ENCODE peak calls at places on chromosomes 2 and 18, in ten cellular contexts. J is HCT116, O is transverse colon, G is AG04449, L is body of pancreas, F is fibroblast of mammary gland, H is MM.1S, U is endothelial cell, D is HFFc6, C is IMR-90. B is an unnamed sample.

GRCh38 chr18:5288517-5288935 is 7.0 kb downstream of the ZBTB14 start:
- DNase-seq in F (no peak), H (no peak), L (no peak), U (no peak), C (no peak), G (no peak), D (no peak), J (no peak), O (no peak), B (no peak)

GRCh38 chr2:169479257-169480078 is at the start of gene BBS5:
- DNase-seq in H (peak), D (peak), J (peak), O (peak), C (peak), U (peak), L (peak), F (peak), G (peak), B (peak)

GRCh38 chr18:23935804-23936203 is 78.8 kb upstream of the TTC39C start:
- DNase-seq in H (no peak), O (peak), U (no peak), F (no peak), C (no peak), D (no peak), L (no peak), J (no peak), G (no peak), B (no peak)

GRCh38 chr2:96353606-96354095 is 18.1 kb downstream of the NCAPH start:
- DNase-seq in O (no peak), H (no peak), D (no peak), G (no peak), C (no peak), J (no peak), L (no peak), U (no peak), F (peak), B (no peak)

GRCh38 chr18:64134044-64134757 is 14.7 kb downstream of the LINC00305 start:
- DNase-seq in U (no peak), F (no peak), G (no peak), J (no peak), L (no peak), C (no peak), O (no peak), D (no peak), H (no peak), B (no peak)

GRCh38 chr2:218435003-218435982 is 16.4 kb downstream of the VIL1 start:
- DNase-seq in G (no peak), J (no peak), O (peak), D (no peak), C (peak), L (no peak), F (no peak), U (no peak), H (no peak), B (no peak)

GRCh38 chr2:204264746-204265145 is 280.5 kb upstream of the PARD3B start:
- DNase-seq in U (no peak), O (no peak), D (no peak), G (no peak), F (no peak), H (peak), C (no peak), L (no peak), J (no peak), B (no peak)

GRCh38 chr2:197929008-197929885 is 124.9 kb downstream of the PLCL1 start:
- DNase-seq in D (no peak), G (no peak), O (no peak), F (no peak), J (no peak), H (no peak), L (no peak), C (no peak), U (peak), B (no peak)

GRCh38 chr2:71358931-71359671 is 27.5 kb downstream of the ZNF638 start:
- DNase-seq in U (no peak), H (no peak), C (peak), G (no peak), D (peak), J (no peak), F (peak), O (no peak), L (no peak), B (no peak)

GRCh38 chr18:5476961-5477800 is 66.6 kb downstream of the EPB41L3 start:
- DNase-seq in H (no peak), U (no peak), O (no peak), D (no peak), C (peak), F (peak), J (no peak), G (no peak), L (no peak), B (no peak)

GRCh38 chr2:226001716-226002115 is 602.2 kb downstream of the NYAP2 start:
- DNase-seq in L (no peak), U (no peak), D (peak), H (no peak), O (no peak), F (peak), G (no peak), J (no peak), C (peak), B (no peak)

GRCh38 chr2:79994915-79995419 is 309.6 kb downstream of the LRRTM1 start:
- DNase-seq in L (no peak), G (no peak), C (peak), D (peak), H (no peak), O (no peak), F (peak), J (no peak), U (no peak), B (no peak)

GRCh38 chr2:68418419-68418818 is 48.7 kb downstream of the FBXO48 start:
- DNase-seq in C (no peak), O (no peak), J (no peak), L (no peak), G (no peak), U (no peak), H (no peak), D (no peak), F (no peak), B (no peak)

GRCh38 chr2:68420254-68420910 is 46.7 kb downstream of the FBXO48 start:
- DNase-seq in G (no peak), J (no peak), L (no peak), O (no peak), H (no peak), U (no peak), C (peak), D (no peak), F (no peak), B (no peak)

GRCh38 chr2:68416081-68416675 is 50.9 kb downstream of the FBXO48 start:
- DNase-seq in D (no peak), G (no peak), J (no peak), H (no peak), U (no peak), L (no peak), F (no peak), C (no peak), O (no peak), B (no peak)

GRCh38 chr2:68417931-68418330 is 49.2 kb downstream of the FBXO48 start:
- DNase-seq in F (no peak), D (no peak), L (no peak), G (no peak), O (no peak), C (no peak), H (no peak), U (no peak), J (no peak), B (no peak)

GRCh38 chr2:68418855-68419254 is 48.2 kb downstream of the FBXO48 start:
- DNase-seq in O (no peak), L (no peak), H (no peak), J (no peak), U (no peak), C (no peak), F (no peak), G (no peak), D (no peak), B (no peak)
- TF ChIP-seq CTCF in O (no peak), L (no peak), H (peak), J (no peak), U (no peak), C (no peak), F (no peak), G (no peak), D (no peak), B (no peak)

GRCh38 chr2:160339726-160340125 is 139.7 kb upstream of the ITGB6 start:
- DNase-seq in L (no peak), U (no peak), O (no peak), D (no peak), H (no peak), F (no peak), C (no peak), J (no peak), G (no peak), B (no peak)
- TF ChIP-seq CTCF in L (no peak), U (no peak), O (no peak), D (no peak), H (no peak), F (no peak), C (no peak), J (no peak), G (no peak), B (no peak)

GRCh38 chr2:186379052-186379451 is 107.0 kb upstream of the ZC3H15 start:
- DNase-seq in D (no peak), J (no peak), O (no peak), C (peak), U (no peak), H (no peak), L (no peak), F (no peak), G (no peak), B (no peak)
- TF ChIP-seq CTCF in D (no peak), J (no peak), O (no peak), C (no peak), U (no peak), H (no peak), L (no peak), F (no peak), G (no peak), B (no peak)

DNA sequence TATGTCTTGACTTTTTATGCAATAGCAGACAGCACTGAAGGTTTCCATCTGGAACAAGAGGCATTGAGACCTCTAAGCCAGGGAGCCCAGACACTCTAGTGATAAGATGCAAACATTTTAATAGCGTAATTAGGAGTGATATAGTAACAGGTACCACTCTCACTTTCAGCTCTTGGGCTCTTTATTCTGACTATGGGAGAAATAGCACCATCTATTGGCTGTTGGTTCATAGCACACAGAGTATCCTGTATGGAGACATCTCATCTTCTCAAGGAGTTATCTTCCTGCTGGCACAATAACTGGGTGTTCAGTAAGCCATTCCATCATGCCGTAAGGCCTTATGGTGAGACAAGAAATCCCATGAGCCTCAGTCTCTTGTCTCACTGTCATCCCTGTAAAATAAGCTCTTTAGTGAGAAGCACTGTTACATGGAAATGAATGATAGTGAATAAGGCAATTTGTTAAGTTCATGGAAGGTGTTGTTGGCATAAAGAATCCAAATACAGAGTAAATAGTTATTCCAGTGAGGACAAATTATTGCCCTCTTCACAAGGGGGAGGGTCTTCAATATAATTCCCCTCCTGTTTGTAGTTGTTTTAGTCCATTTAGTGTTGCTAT is 48.3 kb downstream of the THUMPD2 start:
- DNase-seq in F (peak), U (peak), C (peak), G (no peak), D (peak), L (no peak), O (no peak), H (peak), J (peak), B (no peak)
- TF ChIP-seq CTCF in F (peak), U (peak), C (peak), G (peak), D (peak), L (peak), O (peak), H (peak), J (peak), B (peak)

DNA sequence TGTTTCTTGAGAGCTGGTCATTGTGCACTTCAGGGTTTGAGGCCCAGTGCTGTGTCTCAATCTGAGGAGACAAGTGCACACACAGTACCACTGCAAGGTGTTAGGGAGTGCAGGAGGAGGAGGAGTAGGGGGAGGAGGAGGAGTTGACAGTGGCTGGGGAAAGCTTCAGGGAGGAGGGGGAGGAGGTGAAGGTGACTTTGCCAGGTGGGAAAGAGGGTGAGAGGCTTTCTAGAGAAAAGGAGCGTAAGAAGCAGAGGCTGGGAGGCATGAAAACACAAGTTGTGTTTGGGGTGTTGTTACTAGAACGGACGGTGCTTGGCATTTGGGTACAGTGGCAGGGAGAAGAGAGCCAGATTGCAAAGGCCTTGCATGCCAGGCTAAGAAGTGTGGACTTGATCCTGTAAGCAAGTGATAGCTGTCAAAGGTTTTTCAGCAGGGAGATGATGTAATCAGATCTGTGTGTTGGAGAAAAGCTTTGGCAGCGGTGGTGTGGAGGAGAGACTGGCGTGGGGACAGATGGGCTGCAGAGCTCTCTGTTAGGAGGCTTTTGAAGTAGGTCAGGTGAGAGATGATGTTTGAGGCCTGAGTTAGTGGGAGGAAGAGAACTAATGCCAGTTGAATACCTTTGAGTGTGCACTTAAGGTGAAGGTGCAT is 16.2 kb downstream of the TANC1 start:
- DNase-seq in L (no peak), O (no peak), H (no peak), D (no peak), G (no peak), C (peak), F (peak), U (no peak), J (no peak), B (no peak)
- TF ChIP-seq CTCF in L (no peak), O (no peak), H (no peak), D (no peak), G (no peak), C (no peak), F (no peak), U (no peak), J (no peak), B (no peak)